ENCODE peak calls at places on chromosomes 3 and 15, in four cellular contexts. G, F, E and T are unnamed samples.

GRCh38 chr15:31278056-31278445 is 48.6 kb upstream of the KLF13 start:
- DNase-seq in G (no peak), F (no peak), E (no peak), T (no peak)

GRCh38 chr15:92693922-92694331 is 38.4 kb upstream of the FAM174B start:
- DNase-seq in G (no peak), F (peak; percentile 50), E (no peak), T (no peak)

GRCh38 chr3:52364322-52364721 is 48.2 kb downstream of the DNAH1 start:
- DNase-seq in G (no peak), F (no peak), E (no peak), T (no peak)

GRCh38 chr3:69385723-69386483 is at the start of gene FRMD4B:
- DNase-seq in G (no peak), F (peak; percentile 9), E (no peak), T (peak; percentile 52)

GRCh38 chr3:4776980-4777581 is 202.2 kb upstream of the BHLHE40 start:
- DNase-seq in G (no peak), F (peak; percentile 47), E (no peak), T (peak; percentile 63)

GRCh38 chr3:186909078-186909853 is 21.1 kb upstream of the ST6GAL1 start:
- DNase-seq in G (peak; percentile 11), F (peak; percentile 58), E (no peak), T (peak; percentile 41)

GRCh38 chr3:176992565-176992964 is 204.7 kb downstream of the TBL1XR1 start:
- DNase-seq in G (no peak), F (no peak), E (peak; percentile 34), T (no peak)

GRCh38 chr15:73239564-73240208 is 129.1 kb downstream of the HCN4 start:
- DNase-seq in G (no peak), F (peak; percentile 29), E (no peak), T (no peak)

GRCh38 chr15:60074181-60074885 is 70.2 kb downstream of the FOXB1 start:
- DNase-seq in G (no peak), F (peak; percentile 24), E (no peak), T (peak; percentile 19)

GRCh38 chr3:32613183-32613582 is 42.5 kb upstream of the DYNC1LI1 start:
- DNase-seq in G (no peak), F (no peak), E (no peak), T (no peak)

GRCh38 chr3:170469151-170470062 is 50.7 kb downstream of the CLDN11 start:
- DNase-seq in G (no peak), F (peak; percentile 40), E (peak; percentile 4), T (no peak)

GRCh38 chr15:52858388-52859176 is 68.4 kb upstream of the ONECUT1 start:
- DNase-seq in G (no peak), F (no peak), E (no peak), T (no peak)

GRCh38 chr3:111072016-111072891 is 638 bp downstream of the NECTIN3 start:
- DNase-seq in G (no peak), F (peak; percentile 77), E (no peak), T (peak; percentile 48)

GRCh38 chr3:60809857-60810256 is 441.4 kb downstream of the FHIT start:
- DNase-seq in G (no peak), F (no peak), E (no peak), T (no peak)

GRCh38 chr3:139319428-139320402 is 24.1 kb upstream of the MRPS22 start:
- DNase-seq in G (no peak), F (peak; percentile 60), E (no peak), T (no peak)

GRCh38 chr15:31758126-31758525 is 272.2 kb upstream of the CHRNA7 start:
- DNase-seq in G (no peak), F (peak; percentile 45), E (no peak), T (peak; percentile 58)

GRCh38 chr3:39965997-39966396 is 156.6 kb downstream of the MYRIP start:
- DNase-seq in G (no peak), F (no peak), E (no peak), T (no peak)

GRCh38 chr15:60391722-60392340 is 6.0 kb downstream of the ANXA2 start:
- DNase-seq in G (no peak), F (peak; percentile 15), E (peak; percentile 4), T (no peak)

GRCh38 chr3:180180795-180181194 is 144.1 kb upstream of the PEX5L start:
- DNase-seq in G (no peak), F (peak; percentile 1), E (no peak), T (no peak)

GRCh38 chr15:58433597-58434333 is 2.0 kb downstream of the LIPC start:
- DNase-seq in G (no peak), F (no peak), E (no peak), T (peak; percentile 20)

GRCh38 chr15:36601497-36601932 is 22.1 kb downstream of the CDIN1 start:
- DNase-seq in G (no peak), F (peak; percentile 75), E (peak; percentile 61), T (no peak)

GRCh38 chr3:8749316-8749715 is 15.7 kb downstream of the CAV3 start:
- DNase-seq in G (no peak), F (no peak), E (no peak), T (no peak)